ENCODE peak calls at places on chromosome 22, in five cellular contexts. One of them, this sample, is unnamed.

GRCh38 chr22:40401532-40401931 is 31.1 kb downstream of the SGSM3 start:
- DNase-seq in HepG2: no peak
- DNase-seq in GM12878: no peak
- DNase-seq in K562: no peak
- DNase-seq in WTC11: no peak
- DNase-seq in this sample: no peak

GRCh38 chr22:33781396-33781795 is 138.9 kb downstream of the LARGE1 start:
- DNase-seq in K562: no peak
- DNase-seq in GM12878: no peak
- DNase-seq in WTC11: no peak
- DNase-seq in HepG2: no peak
- DNase-seq in this sample: no peak

GRCh38 chr22:38423512-38424503 is 31.2 kb downstream of the KCNJ4 start:
- DNase-seq in WTC11: no peak
- DNase-seq in K562: no peak
- DNase-seq in GM12878: no peak
- DNase-seq in HepG2: peak
- DNase-seq in this sample: no peak

GRCh38 chr22:46971141-46971775 is 208.8 kb downstream of the TBC1D22A start:
- DNase-seq in K562: no peak
- DNase-seq in HepG2: no peak
- DNase-seq in GM12878: no peak
- DNase-seq in WTC11: no peak
- DNase-seq in this sample: no peak

GRCh38 chr22:29907753-29908515 is 25.0 kb downstream of the MTMR3 start:
- DNase-seq in GM12878: no peak
- DNase-seq in K562: peak
- DNase-seq in HepG2: peak
- DNase-seq in WTC11: no peak
- DNase-seq in this sample: no peak

GRCh38 chr22:48783821-48784266 is 1043.8 kb downstream of the BRD1 start:
- DNase-seq in HepG2: peak
- DNase-seq in K562: no peak
- DNase-seq in GM12878: no peak
- DNase-seq in WTC11: no peak
- DNase-seq in this sample: no peak

GRCh38 chr22:29994027-29994715 is 86.1 kb upstream of the HORMAD2 start:
- DNase-seq in K562: no peak
- DNase-seq in HepG2: peak
- DNase-seq in GM12878: no peak
- DNase-seq in WTC11: no peak
- DNase-seq in this sample: no peak

GRCh38 chr22:37242395-37242918 is 1.6 kb downstream of the RAC2 start:
- DNase-seq in K562: peak
- DNase-seq in WTC11: no peak
- DNase-seq in GM12878: peak
- DNase-seq in HepG2: no peak
- DNase-seq in this sample: no peak

GRCh38 chr22:20128902-20129746 is 2.5 kb upstream of the ZDHHC8 start:
- DNase-seq in GM12878: no peak
- DNase-seq in HepG2: peak
- DNase-seq in K562: peak
- DNase-seq in WTC11: peak
- DNase-seq in this sample: no peak

GRCh38 chr22:30423296-30423958 is 2.1 kb upstream of the MTFP1 start:
- DNase-seq in K562: peak
- DNase-seq in WTC11: peak
- DNase-seq in HepG2: no peak
- DNase-seq in GM12878: no peak
- DNase-seq in this sample: no peak

GRCh38 chr22:26097840-26098239 is 71.4 kb upstream of the SEZ6L start:
- DNase-seq in GM12878: no peak
- DNase-seq in K562: no peak
- DNase-seq in HepG2: no peak
- DNase-seq in WTC11: no peak
- DNase-seq in this sample: no peak

GRCh38 chr22:25852223-25852622 is 110.2 kb downstream of the MYO18B start:
- DNase-seq in K562: no peak
- DNase-seq in GM12878: no peak
- DNase-seq in WTC11: no peak
- DNase-seq in HepG2: no peak
- DNase-seq in this sample: no peak

GRCh38 chr22:37485006-37485713 is 1.0 kb downstream of the MFNG start:
- DNase-seq in GM12878: no peak
- DNase-seq in HepG2: no peak
- DNase-seq in WTC11: no peak
- DNase-seq in K562: no peak
- DNase-seq in this sample: no peak

GRCh38 chr22:33139937-33140336 is 81.8 kb upstream of the SYN3 start:
- DNase-seq in HepG2: no peak
- DNase-seq in K562: no peak
- DNase-seq in WTC11: no peak
- DNase-seq in GM12878: no peak
- DNase-seq in this sample: no peak

GRCh38 chr22:20793386-20794131 is 19.6 kb downstream of the SERPIND1 start:
- DNase-seq in K562: no peak
- DNase-seq in GM12878: no peak
- DNase-seq in WTC11: no peak
- DNase-seq in HepG2: no peak
- DNase-seq in this sample: no peak

GRCh38 chr22:11613898-11614755 is 3913.9 kb upstream of the OR11H1 start:
- DNase-seq in WTC11: no peak
- DNase-seq in GM12878: no peak
- DNase-seq in HepG2: no peak
- DNase-seq in K562: no peak
- DNase-seq in this sample: no peak

GRCh38 chr22:46220921-46221320 is 29.2 kb downstream of the CDPF1 start:
- DNase-seq in HepG2: no peak
- DNase-seq in GM12878: peak
- DNase-seq in WTC11: no peak
- DNase-seq in K562: no peak
- DNase-seq in this sample: no peak

GRCh38 chr22:25362215-25362882 is 142.9 kb downstream of the CRYBB2 start:
- DNase-seq in HepG2: peak
- DNase-seq in K562: peak
- DNase-seq in WTC11: peak
- DNase-seq in GM12878: no peak
- DNase-seq in this sample: peak

GRCh38 chr22:48942698-48943566 is 884.7 kb downstream of the BRD1 start:
- DNase-seq in K562: no peak
- DNase-seq in HepG2: no peak
- DNase-seq in WTC11: no peak
- DNase-seq in GM12878: no peak
- DNase-seq in this sample: peak

GRCh38 chr22:47613606-47614350 is 851.3 kb downstream of the TBC1D22A start:
- DNase-seq in HepG2: no peak
- DNase-seq in GM12878: no peak
- DNase-seq in WTC11: no peak
- DNase-seq in K562: no peak
- DNase-seq in this sample: no peak

GRCh38 chr22:37672920-37673453 is 2.4 kb upstream of the LGALS1 start:
- DNase-seq in GM12878: no peak
- DNase-seq in K562: no peak
- DNase-seq in HepG2: no peak
- DNase-seq in WTC11: no peak
- DNase-seq in this sample: no peak

GRCh38 chr22:26986884-26987283 is 329.5 kb downstream of the MIAT start:
- DNase-seq in GM12878: no peak
- DNase-seq in HepG2: no peak
- DNase-seq in WTC11: no peak
- DNase-seq in K562: no peak
- DNase-seq in this sample: no peak

GRCh38 chr22:43142881-43143562 is at the start of gene MCAT:
- DNase-seq in GM12878: peak
- DNase-seq in K562: peak
- DNase-seq in WTC11: peak
- DNase-seq in HepG2: peak
- DNase-seq in this sample: peak

GRCh38 chr22:19719055-19719482 is 4.3 kb upstream of the GP1BB start:
- DNase-seq in HepG2: no peak
- DNase-seq in K562: peak
- DNase-seq in WTC11: no peak
- DNase-seq in GM12878: no peak
- DNase-seq in this sample: no peak

GRCh38 chr22:26564181-26564580 is 25.8 kb downstream of the TPST2 start:
- DNase-seq in GM12878: no peak
- DNase-seq in WTC11: no peak
- DNase-seq in HepG2: no peak
- DNase-seq in K562: no peak
- DNase-seq in this sample: no peak

GRCh38 chr22:16917144-16918003 is 90.6 kb downstream of the GAB4 start:
- DNase-seq in HepG2: peak
- DNase-seq in K562: peak
- DNase-seq in GM12878: peak
- DNase-seq in WTC11: peak
- DNase-seq in this sample: no peak

GRCh38 chr22:48433647-48434046 is 1394.0 kb downstream of the BRD1 start:
- DNase-seq in WTC11: no peak
- DNase-seq in HepG2: no peak
- DNase-seq in K562: no peak
- DNase-seq in GM12878: no peak
- DNase-seq in this sample: no peak

GRCh38 chr22:17871726-17872458 is 97.6 kb upstream of the BID start:
- DNase-seq in WTC11: no peak
- DNase-seq in HepG2: no peak
- DNase-seq in K562: no peak
- DNase-seq in GM12878: no peak
- DNase-seq in this sample: no peak

GRCh38 chr22:26446808-26447515 is 17.9 kb downstream of the ASPHD2 start:
- DNase-seq in WTC11: no peak
- DNase-seq in HepG2: no peak
- DNase-seq in GM12878: no peak
- DNase-seq in K562: no peak
- DNase-seq in this sample: no peak

DNA sequence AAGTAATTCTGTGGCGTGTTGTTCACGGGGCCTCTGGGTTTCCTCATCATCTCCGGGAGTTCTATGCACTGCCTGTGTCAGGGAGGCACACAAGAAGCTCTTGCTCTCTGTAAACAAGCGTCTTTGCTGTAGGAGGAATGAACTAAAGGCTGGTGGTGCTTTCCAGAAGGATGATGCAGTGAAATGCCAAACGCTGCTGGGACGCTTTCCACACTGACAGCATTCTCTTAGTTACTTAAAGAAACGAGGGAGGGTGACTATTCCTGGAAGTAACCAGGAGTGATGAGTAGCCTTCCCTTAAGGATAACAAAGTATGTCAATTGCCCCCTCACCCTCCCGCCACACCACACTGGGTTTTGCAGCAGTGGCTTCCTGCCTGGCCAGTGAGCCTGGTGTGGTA is 38.5 kb upstream of the NUP50 start:
- DNase-seq in GM12878: no peak
- DNase-seq in HepG2: no peak
- DNase-seq in K562: no peak
- DNase-seq in WTC11: no peak
- DNase-seq in this sample: no peak
- TF ChIP-seq USF2 in GM12878: no peak
- TF ChIP-seq USF2 in HepG2: no peak
- TF ChIP-seq USF2 in K562: no peak
- TF ChIP-seq USF2 in WTC11: no peak
- TF ChIP-seq USF2 in this sample: no peak

GRCh38 chr22:36197065-36197440 is 4.6 kb downstream of the APOL4 start:
- DNase-seq in K562: peak
- DNase-seq in HepG2: no peak
- DNase-seq in GM12878: no peak
- DNase-seq in WTC11: peak
- DNase-seq in this sample: no peak
- TF ChIP-seq ATF3 in K562: no peak
- TF ChIP-seq ATF3 in HepG2: no peak
- TF ChIP-seq ATF3 in GM12878: no peak
- TF ChIP-seq ATF3 in WTC11: no peak
- TF ChIP-seq ATF3 in this sample: no peak

GRCh38 chr22:41975299-41976069 is 6.2 kb downstream of the SEPTIN3 start:
- DNase-seq in GM12878: no peak
- DNase-seq in HepG2: no peak
- DNase-seq in WTC11: no peak
- DNase-seq in K562: no peak
- DNase-seq in this sample: no peak

GRCh38 chr22:41974691-41975290 is 5.5 kb downstream of the SEPTIN3 start:
- DNase-seq in HepG2: no peak
- DNase-seq in GM12878: no peak
- DNase-seq in WTC11: no peak
- DNase-seq in K562: no peak
- DNase-seq in this sample: no peak

GRCh38 chr22:41976070-41976901 is 7.0 kb downstream of the SEPTIN3 start:
- DNase-seq in WTC11: peak
- DNase-seq in K562: peak
- DNase-seq in HepG2: no peak
- DNase-seq in GM12878: no peak
- DNase-seq in this sample: no peak

GRCh38 chr22:41978732-41979131 is 9.5 kb downstream of the SEPTIN3 start:
- DNase-seq in K562: no peak
- DNase-seq in WTC11: no peak
- DNase-seq in GM12878: no peak
- DNase-seq in HepG2: no peak
- DNase-seq in this sample: no peak

DNA sequence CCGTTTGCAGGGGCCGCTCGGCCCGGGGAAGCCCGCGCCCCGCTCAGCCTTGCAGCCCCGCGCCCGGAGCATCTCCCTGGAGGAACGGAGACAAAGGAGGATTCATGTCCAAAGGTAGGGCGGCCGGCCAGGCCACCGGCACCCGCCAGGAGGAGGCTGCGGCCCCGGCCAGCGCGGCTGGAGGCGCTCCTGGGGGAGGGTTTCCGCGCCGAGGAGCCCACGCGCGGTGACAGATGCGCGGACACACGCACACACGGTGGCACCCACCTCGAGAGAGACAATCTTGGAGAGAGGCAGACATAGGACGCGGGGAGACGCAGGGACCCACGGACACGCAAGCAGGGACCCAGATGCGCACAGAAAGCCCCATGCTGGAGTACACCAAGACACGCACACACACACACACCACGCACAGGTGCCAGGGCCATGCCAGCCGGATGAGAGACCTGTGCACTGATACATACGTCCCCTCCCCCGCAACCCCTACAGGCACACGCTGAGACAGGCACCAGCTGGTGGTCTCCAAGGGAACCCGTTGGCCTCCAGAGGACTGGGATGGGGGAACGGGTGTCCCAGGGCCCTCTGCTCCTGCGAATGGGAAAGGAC is 7.8 kb downstream of the SEPTIN3 start:
- DNase-seq in WTC11: peak
- DNase-seq in K562: no peak
- DNase-seq in HepG2: no peak
- DNase-seq in GM12878: no peak
- DNase-seq in this sample: peak
- TF ChIP-seq CREB1 in WTC11: no peak
- TF ChIP-seq CREB1 in K562: no peak
- TF ChIP-seq CREB1 in HepG2: no peak
- TF ChIP-seq CREB1 in GM12878: no peak
- TF ChIP-seq CREB1 in this sample: no peak

DNA sequence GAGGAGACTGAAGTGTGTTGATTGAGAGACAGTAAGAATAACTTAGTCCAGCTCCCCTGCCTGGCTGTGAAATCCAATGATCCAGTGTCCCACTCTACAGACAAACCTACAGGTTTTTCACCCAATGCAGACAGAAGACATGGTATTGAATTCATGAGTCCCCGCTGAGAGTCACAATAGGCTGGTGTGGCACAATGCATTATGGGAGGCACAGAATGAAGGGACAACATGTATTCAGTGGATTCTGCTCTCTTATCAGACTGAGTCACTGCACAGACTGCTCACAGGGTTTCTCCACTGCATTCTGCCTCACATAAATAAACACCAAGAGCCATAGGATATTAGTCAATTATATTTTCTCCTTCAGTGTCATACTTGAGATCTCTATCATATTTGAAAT is 55.2 kb upstream of the TOP3B start:
- DNase-seq in GM12878: no peak
- DNase-seq in HepG2: peak
- DNase-seq in K562: peak
- DNase-seq in WTC11: no peak
- DNase-seq in this sample: no peak
- TF ChIP-seq USF2 in GM12878: no peak
- TF ChIP-seq USF2 in HepG2: no peak
- TF ChIP-seq USF2 in K562: no peak
- TF ChIP-seq USF2 in WTC11: no peak
- TF ChIP-seq USF2 in this sample: no peak